ENCODE peak calls at places on chromosomes 4 and X, in four cellular contexts. One of them, this sample, is unnamed. For H3K27me3, the result is how much of the 10 kb centered on the place peaks cover.

GRCh38 chr4:4260185-4260751 is 12.2 kb upstream of the TMEM128 start:
- DNase-seq in AG04450: no peak
- DNase-seq in SJSA1: no peak
- DNase-seq in H1: no peak
- DNase-seq in this sample: no peak

GRCh38 chr4:162727232-162727631 is 439.5 kb downstream of the NAF1 start:
- DNase-seq in SJSA1: no peak
- DNase-seq in H1: no peak
- DNase-seq in AG04450: no peak
- DNase-seq in this sample: no peak

GRCh38 chr4:8877780-8878040 is 6.1 kb upstream of the HMX1 start:
- DNase-seq in AG04450: no peak
- DNase-seq in SJSA1: no peak
- DNase-seq in H1: no peak
- DNase-seq in this sample: no peak

GRCh38 chr4:152680988-152681731 is 1.4 kb upstream of the TMEM154 start:
- DNase-seq in H1: no peak
- DNase-seq in AG04450: no peak
- DNase-seq in SJSA1: no peak
- DNase-seq in this sample: no peak

GRCh38 chrX:108331126-108331909 is 106.9 kb downstream of the COL4A6 start:
- DNase-seq in H1: no peak
- DNase-seq in SJSA1: no peak
- DNase-seq in AG04450: no peak
- DNase-seq in this sample: no peak

GRCh38 chrX:18557879-18558278 is 114.0 kb downstream of the RS1 start:
- DNase-seq in SJSA1: no peak
- DNase-seq in H1: no peak
- DNase-seq in AG04450: no peak
- DNase-seq in this sample: no peak

GRCh38 chrX:84108589-84108988 is 79.4 kb downstream of the RPS6KA6 start:
- DNase-seq in SJSA1: no peak
- DNase-seq in AG04450: no peak
- DNase-seq in H1: no peak
- DNase-seq in this sample: no peak

GRCh38 chrX:29196501-29196900 is 609.3 kb downstream of the IL1RAPL1 start:
- DNase-seq in AG04450: no peak
- DNase-seq in SJSA1: no peak
- DNase-seq in H1: no peak
- DNase-seq in this sample: no peak

GRCh38 chrX:72576161-72576896 is 3.7 kb upstream of the HDAC8 start:
- DNase-seq in SJSA1: no peak
- DNase-seq in H1: no peak
- DNase-seq in AG04450: no peak
- DNase-seq in this sample: no peak

GRCh38 chrX:150647331-150647730 is 45.9 kb upstream of the MTMR1 start:
- DNase-seq in SJSA1: no peak
- DNase-seq in H1: no peak
- DNase-seq in AG04450: no peak
- DNase-seq in this sample: no peak

GRCh38 chr4:106238819-106239420 is 77.1 kb downstream of the TBCK start:
- DNase-seq in AG04450: no peak
- DNase-seq in H1: peak
- DNase-seq in SJSA1: no peak
- DNase-seq in this sample: peak

GRCh38 chr4:100017627-100018310 is 67.7 kb upstream of the H2AZ1 start:
- DNase-seq in H1: no peak
- DNase-seq in AG04450: no peak
- DNase-seq in SJSA1: no peak
- DNase-seq in this sample: no peak
- H3K4me3 ChIP-seq in H1: no peak
- H3K4me3 ChIP-seq in AG04450: no peak
- H3K4me3 ChIP-seq in SJSA1: no peak
- H3K4me3 ChIP-seq in this sample: no peak

GRCh38 chr4:113502883-113503282 is 258.7 kb downstream of the CAMK2D start:
- DNase-seq in SJSA1: no peak
- DNase-seq in AG04450: no peak
- DNase-seq in H1: no peak
- DNase-seq in this sample: no peak
- H3K27ac ChIP-seq in SJSA1: no peak
- H3K27ac ChIP-seq in AG04450: no peak
- H3K27ac ChIP-seq in H1: no peak
- H3K27ac ChIP-seq in this sample: no peak

GRCh38 chr4:30718889-30719252 is 1.3 kb upstream of the PCDH7 start:
- DNase-seq in SJSA1: no peak
- DNase-seq in AG04450: no peak
- DNase-seq in H1: no peak
- DNase-seq in this sample: no peak

GRCh38 chr4:30717208-30718020 is 2.8 kb upstream of the PCDH7 start:
- DNase-seq in AG04450: no peak
- DNase-seq in H1: peak
- DNase-seq in SJSA1: no peak
- DNase-seq in this sample: no peak

GRCh38 chr4:30716671-30717207 is 3.4 kb upstream of the PCDH7 start:
- DNase-seq in AG04450: no peak
- DNase-seq in H1: no peak
- DNase-seq in SJSA1: no peak
- DNase-seq in this sample: no peak

GRCh38 chr4:30719363-30720020 is 677 bp upstream of the PCDH7 start:
- DNase-seq in SJSA1: no peak
- DNase-seq in H1: peak
- DNase-seq in AG04450: no peak
- DNase-seq in this sample: no peak

GRCh38 chr4:30718021-30718888 is 1.9 kb upstream of the PCDH7 start:
- DNase-seq in AG04450: no peak
- DNase-seq in SJSA1: no peak
- DNase-seq in H1: peak
- DNase-seq in this sample: no peak
- H3K27me3 ChIP-seq in AG04450: under half
- H3K27me3 ChIP-seq in SJSA1: under half
- H3K27me3 ChIP-seq in H1: under half
- H3K27me3 ChIP-seq in this sample: under half

GRCh38 chrX:23765449-23765848 is 17.5 kb upstream of the SAT1 start:
- DNase-seq in H1: no peak
- DNase-seq in AG04450: no peak
- DNase-seq in SJSA1: no peak
- DNase-seq in this sample: no peak
- H3K4me3 ChIP-seq in H1: no peak
- H3K4me3 ChIP-seq in AG04450: no peak
- H3K4me3 ChIP-seq in SJSA1: no peak
- H3K4me3 ChIP-seq in this sample: no peak

DNA sequence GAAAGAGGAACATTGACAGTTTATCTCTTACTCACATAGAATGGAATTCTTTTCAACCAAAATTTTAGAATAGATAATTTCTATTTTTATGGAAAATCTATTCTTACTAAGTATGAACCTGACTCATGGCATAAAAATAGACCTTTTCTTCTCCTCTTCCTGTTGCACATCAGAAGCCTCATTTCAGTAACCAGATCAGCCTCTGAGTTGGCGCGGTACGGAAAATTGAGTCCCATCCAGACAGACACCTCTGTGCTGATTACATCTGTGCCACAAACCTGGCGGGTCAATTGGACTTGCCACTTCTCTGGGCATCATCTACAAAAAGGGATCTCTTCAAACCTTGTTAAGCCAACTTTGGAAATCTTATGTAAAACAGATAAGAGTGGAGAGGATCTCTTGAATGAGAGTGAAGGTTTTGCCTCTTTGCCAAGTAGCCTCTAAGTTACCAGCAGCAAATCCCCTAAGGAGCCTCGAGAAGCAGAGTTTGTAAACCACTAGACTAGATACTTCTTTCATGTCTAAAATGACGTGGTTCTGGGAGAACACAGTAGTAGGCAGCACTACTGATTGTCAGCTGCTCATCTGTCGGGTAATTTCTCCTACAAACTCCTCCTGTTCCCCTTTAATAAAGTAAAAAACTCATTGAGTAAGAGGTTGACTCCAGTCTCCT is 37.4 kb downstream of the TENM3 start:
- DNase-seq in AG04450: no peak
- DNase-seq in H1: no peak
- DNase-seq in SJSA1: no peak
- DNase-seq in this sample: no peak
- H3K27ac ChIP-seq in AG04450: no peak
- H3K27ac ChIP-seq in H1: no peak
- H3K27ac ChIP-seq in SJSA1: no peak
- H3K27ac ChIP-seq in this sample: no peak